ENCODE peak calls at places on chromosomes 4 and X, in eight cellular contexts. One of them, this sample, is unnamed.

GRCh38 chr4:8886625-8887406 is 15.2 kb upstream of the HMX1 start:
- DNase-seq in adrenal gland: no peak
- DNase-seq in HCT116: no peak
- DNase-seq in suprapubic skin: no peak
- DNase-seq in cardiac muscle cell: no peak
- DNase-seq in AG04450: no peak
- DNase-seq in breast epithelium: no peak
- DNase-seq in tibial artery: no peak
- DNase-seq in this sample: no peak

GRCh38 chr4:107315584-107315983 is 279.5 kb upstream of the DKK2 start:
- DNase-seq in tibial artery: no peak
- DNase-seq in HCT116: no peak
- DNase-seq in adrenal gland: no peak
- DNase-seq in breast epithelium: no peak
- DNase-seq in suprapubic skin: no peak
- DNase-seq in cardiac muscle cell: no peak
- DNase-seq in AG04450: no peak
- DNase-seq in this sample: no peak

GRCh38 chr4:2792711-2793577 is at the start of gene SH3BP2:
- DNase-seq in AG04450: no peak
- DNase-seq in breast epithelium: peak; percentile 59
- DNase-seq in HCT116: peak; percentile 40
- DNase-seq in adrenal gland: peak; percentile 86
- DNase-seq in suprapubic skin: peak; percentile 88
- DNase-seq in tibial artery: peak; percentile 88
- DNase-seq in cardiac muscle cell: peak; percentile 86
- DNase-seq in this sample: peak; percentile 89

GRCh38 chr4:112951362-112951962 is 98.0 kb upstream of the ANK2 start:
- DNase-seq in AG04450: no peak
- DNase-seq in breast epithelium: no peak
- DNase-seq in cardiac muscle cell: peak; percentile 32
- DNase-seq in suprapubic skin: no peak
- DNase-seq in tibial artery: no peak
- DNase-seq in HCT116: no peak
- DNase-seq in adrenal gland: no peak
- DNase-seq in this sample: no peak

GRCh38 chr4:8101213-8101781 is 57.3 kb downstream of the ABLIM2 start:
- DNase-seq in adrenal gland: peak; percentile 60
- DNase-seq in breast epithelium: peak; percentile 52
- DNase-seq in suprapubic skin: no peak
- DNase-seq in cardiac muscle cell: peak; percentile 61
- DNase-seq in tibial artery: no peak
- DNase-seq in HCT116: no peak
- DNase-seq in AG04450: no peak
- DNase-seq in this sample: no peak

GRCh38 chr4:159146454-159146853 is 43.6 kb downstream of the RAPGEF2 start:
- DNase-seq in suprapubic skin: no peak
- DNase-seq in AG04450: no peak
- DNase-seq in tibial artery: no peak
- DNase-seq in breast epithelium: no peak
- DNase-seq in cardiac muscle cell: no peak
- DNase-seq in adrenal gland: no peak
- DNase-seq in HCT116: no peak
- DNase-seq in this sample: no peak

GRCh38 chr4:1047976-1048780 is 36.8 kb downstream of the FGFRL1 start:
- DNase-seq in adrenal gland: peak; percentile 46
- DNase-seq in cardiac muscle cell: no peak
- DNase-seq in suprapubic skin: peak; percentile 63
- DNase-seq in tibial artery: peak; percentile 63
- DNase-seq in breast epithelium: no peak
- DNase-seq in HCT116: no peak
- DNase-seq in AG04450: no peak
- DNase-seq in this sample: peak; percentile 60

GRCh38 chrX:139026406-139027200 is 315.1 kb upstream of the FGF13 start:
- DNase-seq in adrenal gland: no peak
- DNase-seq in tibial artery: no peak
- DNase-seq in suprapubic skin: no peak
- DNase-seq in cardiac muscle cell: no peak
- DNase-seq in breast epithelium: no peak
- DNase-seq in HCT116: no peak
- DNase-seq in AG04450: no peak
- DNase-seq in this sample: no peak

GRCh38 chr4:165364452-165365080 is 14.2 kb upstream of the CPE start:
- DNase-seq in tibial artery: no peak
- DNase-seq in suprapubic skin: no peak
- DNase-seq in HCT116: no peak
- DNase-seq in breast epithelium: no peak
- DNase-seq in AG04450: no peak
- DNase-seq in cardiac muscle cell: peak; percentile 82
- DNase-seq in adrenal gland: no peak
- DNase-seq in this sample: no peak

GRCh38 chr4:140315032-140315826 is 58.2 kb upstream of the SCOC start:
- DNase-seq in suprapubic skin: no peak
- DNase-seq in AG04450: no peak
- DNase-seq in tibial artery: no peak
- DNase-seq in breast epithelium: no peak
- DNase-seq in cardiac muscle cell: no peak
- DNase-seq in HCT116: no peak
- DNase-seq in adrenal gland: no peak
- DNase-seq in this sample: no peak

GRCh38 chr4:82705881-82706280 is 92.7 kb downstream of the SCD5 start:
- DNase-seq in AG04450: no peak
- DNase-seq in breast epithelium: no peak
- DNase-seq in tibial artery: no peak
- DNase-seq in HCT116: no peak
- DNase-seq in adrenal gland: no peak
- DNase-seq in suprapubic skin: no peak
- DNase-seq in cardiac muscle cell: no peak
- DNase-seq in this sample: no peak

GRCh38 chrX:41559662-41560061 is 112.5 kb downstream of the NYX start:
- DNase-seq in tibial artery: no peak
- DNase-seq in adrenal gland: no peak
- DNase-seq in AG04450: peak; percentile 77
- DNase-seq in suprapubic skin: no peak
- DNase-seq in HCT116: no peak
- DNase-seq in breast epithelium: no peak
- DNase-seq in cardiac muscle cell: peak; percentile 77
- DNase-seq in this sample: no peak

GRCh38 chr4:184838249-184839074 is 12.7 kb upstream of the ACSL1 start:
- DNase-seq in suprapubic skin: no peak
- DNase-seq in cardiac muscle cell: no peak
- DNase-seq in HCT116: no peak
- DNase-seq in adrenal gland: no peak
- DNase-seq in AG04450: no peak
- DNase-seq in breast epithelium: no peak
- DNase-seq in tibial artery: no peak
- DNase-seq in this sample: no peak

GRCh38 chr4:76208005-76208765 is 5.4 kb downstream of the SCARB2 start:
- DNase-seq in suprapubic skin: peak; percentile 84
- DNase-seq in AG04450: peak; percentile 80
- DNase-seq in adrenal gland: peak; percentile 95
- DNase-seq in tibial artery: peak; percentile 89
- DNase-seq in HCT116: no peak
- DNase-seq in cardiac muscle cell: peak; percentile 94
- DNase-seq in breast epithelium: peak; percentile 67
- DNase-seq in this sample: peak; percentile 68

GRCh38 chrX:148501121-148502066 is 977 bp downstream of the AFF2 start:
- DNase-seq in HCT116: no peak
- DNase-seq in tibial artery: no peak
- DNase-seq in suprapubic skin: peak; percentile 58
- DNase-seq in breast epithelium: no peak
- DNase-seq in cardiac muscle cell: no peak
- DNase-seq in adrenal gland: no peak
- DNase-seq in AG04450: no peak
- DNase-seq in this sample: no peak

GRCh38 chr4:16608123-16608522 is 290.3 kb downstream of the LDB2 start:
- DNase-seq in AG04450: no peak
- DNase-seq in tibial artery: no peak
- DNase-seq in cardiac muscle cell: peak; percentile 64
- DNase-seq in suprapubic skin: no peak
- DNase-seq in HCT116: no peak
- DNase-seq in adrenal gland: no peak
- DNase-seq in breast epithelium: no peak
- DNase-seq in this sample: no peak

GRCh38 chr4:142156246-142156645 is 519.9 kb downstream of the IL15 start:
- DNase-seq in HCT116: no peak
- DNase-seq in breast epithelium: no peak
- DNase-seq in tibial artery: no peak
- DNase-seq in cardiac muscle cell: no peak
- DNase-seq in adrenal gland: no peak
- DNase-seq in AG04450: no peak
- DNase-seq in suprapubic skin: no peak
- DNase-seq in this sample: no peak

GRCh38 chr4:70778888-70779422 is 57.2 kb downstream of the RUFY3 start:
- DNase-seq in cardiac muscle cell: peak; percentile 27
- DNase-seq in HCT116: no peak
- DNase-seq in suprapubic skin: no peak
- DNase-seq in breast epithelium: no peak
- DNase-seq in tibial artery: no peak
- DNase-seq in AG04450: peak; percentile 55
- DNase-seq in adrenal gland: peak; percentile 81
- DNase-seq in this sample: no peak
- H3K27ac ChIP-seq in cardiac muscle cell: peak overlapping the region; percentile 69
- H3K27ac ChIP-seq in HCT116: no peak overlapping the region
- H3K27ac ChIP-seq in suprapubic skin: no peak overlapping the region
- H3K27ac ChIP-seq in breast epithelium: no peak overlapping the region
- H3K27ac ChIP-seq in tibial artery: peak overlapping the region; percentile 12
- H3K27ac ChIP-seq in AG04450: peak overlapping the region; percentile 3
- H3K27ac ChIP-seq in adrenal gland: peak overlapping the region; percentile 78
- H3K27ac ChIP-seq in this sample: peak overlapping the region; percentile 55

GRCh38 chr4:100516225-100516624 is 1.6 kb downstream of the EMCN start:
- DNase-seq in AG04450: no peak
- DNase-seq in HCT116: no peak
- DNase-seq in adrenal gland: no peak
- DNase-seq in tibial artery: no peak
- DNase-seq in breast epithelium: no peak
- DNase-seq in suprapubic skin: no peak
- DNase-seq in cardiac muscle cell: no peak
- DNase-seq in this sample: no peak
- H3K4me3 ChIP-seq in AG04450: no peak overlapping the region
- H3K4me3 ChIP-seq in HCT116: no peak overlapping the region
- H3K4me3 ChIP-seq in adrenal gland: no peak overlapping the region
- H3K4me3 ChIP-seq in tibial artery: peak overlapping the region; percentile 11
- H3K4me3 ChIP-seq in breast epithelium: peak overlapping the region; percentile 34
- H3K4me3 ChIP-seq in suprapubic skin: peak overlapping the region; percentile 36
- H3K4me3 ChIP-seq in cardiac muscle cell: no peak overlapping the region
- H3K4me3 ChIP-seq in this sample: peak overlapping the region; percentile 1

GRCh38 chrX:37644381-37645305 is 40.9 kb upstream of the XK start:
- DNase-seq in cardiac muscle cell: no peak
- DNase-seq in tibial artery: no peak
- DNase-seq in adrenal gland: no peak
- DNase-seq in HCT116: no peak
- DNase-seq in breast epithelium: no peak
- DNase-seq in suprapubic skin: no peak
- DNase-seq in AG04450: no peak
- DNase-seq in this sample: no peak

GRCh38 chrX:37652053-37652452 is 33.5 kb upstream of the XK start:
- DNase-seq in HCT116: no peak
- DNase-seq in AG04450: no peak
- DNase-seq in suprapubic skin: no peak
- DNase-seq in breast epithelium: no peak
- DNase-seq in cardiac muscle cell: no peak
- DNase-seq in tibial artery: no peak
- DNase-seq in adrenal gland: no peak
- DNase-seq in this sample: no peak

DNA sequence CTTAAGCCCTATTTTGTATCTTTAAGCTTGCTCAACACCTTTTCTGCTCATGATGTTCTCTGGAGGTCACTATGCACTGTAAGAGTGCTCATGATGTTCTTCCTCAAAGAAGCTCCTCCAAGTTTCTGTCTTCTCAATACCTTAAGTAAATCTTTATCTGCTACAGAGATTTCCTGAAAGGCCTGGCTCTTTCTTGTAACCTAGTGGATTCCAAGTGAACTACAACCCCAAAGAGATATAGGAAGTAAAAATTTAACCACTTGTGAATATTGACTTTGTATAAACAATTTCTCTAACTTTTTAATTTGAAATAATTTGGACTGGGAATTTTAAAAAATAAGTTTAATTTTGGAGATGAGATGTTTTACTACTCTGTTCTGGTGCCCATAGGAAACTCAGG is 39.3 kb upstream of the XK start:
- DNase-seq in cardiac muscle cell: no peak
- DNase-seq in tibial artery: no peak
- DNase-seq in AG04450: no peak
- DNase-seq in breast epithelium: no peak
- DNase-seq in adrenal gland: no peak
- DNase-seq in suprapubic skin: no peak
- DNase-seq in HCT116: no peak
- DNase-seq in this sample: no peak
- TF ChIP-seq CTCF in cardiac muscle cell: no peak
- TF ChIP-seq CTCF in tibial artery: no peak
- TF ChIP-seq CTCF in AG04450: no peak
- TF ChIP-seq CTCF in breast epithelium: no peak
- TF ChIP-seq CTCF in adrenal gland: no peak
- TF ChIP-seq CTCF in suprapubic skin: no peak
- TF ChIP-seq CTCF in HCT116: no peak
- TF ChIP-seq CTCF in this sample: no peak

GRCh38 chr4:121788896-121789295 is 12.2 kb upstream of the EXOSC9 start:
- DNase-seq in HCT116: no peak
- DNase-seq in cardiac muscle cell: no peak
- DNase-seq in AG04450: no peak
- DNase-seq in adrenal gland: no peak
- DNase-seq in breast epithelium: no peak
- DNase-seq in tibial artery: no peak
- DNase-seq in suprapubic skin: no peak
- DNase-seq in this sample: no peak

GRCh38 chr4:121784975-121785374 is 16.1 kb upstream of the EXOSC9 start:
- DNase-seq in adrenal gland: no peak
- DNase-seq in AG04450: peak; percentile 79
- DNase-seq in suprapubic skin: no peak
- DNase-seq in tibial artery: no peak
- DNase-seq in breast epithelium: peak; percentile 78
- DNase-seq in cardiac muscle cell: peak; percentile 98
- DNase-seq in HCT116: no peak
- DNase-seq in this sample: no peak

GRCh38 chr4:121784401-121784800 is 16.7 kb upstream of the EXOSC9 start:
- DNase-seq in adrenal gland: no peak
- DNase-seq in AG04450: no peak
- DNase-seq in cardiac muscle cell: no peak
- DNase-seq in suprapubic skin: no peak
- DNase-seq in tibial artery: no peak
- DNase-seq in HCT116: no peak
- DNase-seq in breast epithelium: no peak
- DNase-seq in this sample: no peak

GRCh38 chr4:121785479-121785878 is 15.6 kb upstream of the EXOSC9 start:
- DNase-seq in suprapubic skin: no peak
- DNase-seq in AG04450: no peak
- DNase-seq in cardiac muscle cell: peak; percentile 74
- DNase-seq in HCT116: no peak
- DNase-seq in breast epithelium: peak; percentile 19
- DNase-seq in tibial artery: no peak
- DNase-seq in adrenal gland: no peak
- DNase-seq in this sample: no peak

DNA sequence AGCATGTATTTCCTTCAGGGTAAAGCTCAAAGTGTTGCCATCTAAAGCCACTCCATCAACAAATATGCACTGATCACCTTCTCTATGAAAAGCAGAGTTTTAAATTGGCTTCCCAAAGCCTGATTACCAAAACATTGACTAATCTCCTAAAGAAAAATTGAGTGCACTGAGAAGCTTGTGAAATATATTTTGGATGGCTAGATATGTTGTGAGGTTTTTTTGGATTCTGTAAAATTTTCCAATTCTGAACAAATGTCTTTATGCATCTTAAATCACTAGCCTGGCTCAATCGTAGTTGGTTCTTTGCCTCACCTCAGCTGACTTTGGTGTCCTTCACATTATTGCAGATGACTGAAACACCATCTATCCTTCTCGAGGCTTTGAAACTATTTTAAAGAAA is 14.9 kb upstream of the EXOSC9 start:
- DNase-seq in breast epithelium: no peak
- DNase-seq in suprapubic skin: no peak
- DNase-seq in AG04450: no peak
- DNase-seq in tibial artery: no peak
- DNase-seq in HCT116: no peak
- DNase-seq in adrenal gland: no peak
- DNase-seq in cardiac muscle cell: no peak
- DNase-seq in this sample: no peak
- H3K27ac ChIP-seq in breast epithelium: no peak overlapping the region
- H3K27ac ChIP-seq in suprapubic skin: no peak overlapping the region
- H3K27ac ChIP-seq in AG04450: no peak overlapping the region
- H3K27ac ChIP-seq in tibial artery: no peak overlapping the region
- H3K27ac ChIP-seq in HCT116: no peak overlapping the region
- H3K27ac ChIP-seq in adrenal gland: no peak overlapping the region
- H3K27ac ChIP-seq in cardiac muscle cell: no peak overlapping the region
- H3K27ac ChIP-seq in this sample: no peak overlapping the region

This sample was measured in ascending aorta.